ENCODE peak calls at places on chromosomes 6 and 20, in four cellular contexts. One of them, this sample, is unnamed.

GRCh38 chr6:25640871-25641270 is 11.1 kb upstream of the SCGN start:
- DNase-seq in hepatocyte: no peak
- DNase-seq in NCI-H345: no peak
- DNase-seq in H7: no peak
- DNase-seq in this sample: no peak

GRCh38 chr6:62288974-62289373 is 2.9 kb upstream of the KHDRBS2 start:
- DNase-seq in hepatocyte: no peak
- DNase-seq in H7: no peak
- DNase-seq in NCI-H345: no peak
- DNase-seq in this sample: no peak

GRCh38 chr6:12342664-12343063 is 52.5 kb downstream of the EDN1 start:
- DNase-seq in H7: no peak
- DNase-seq in hepatocyte: no peak
- DNase-seq in NCI-H345: no peak
- DNase-seq in this sample: no peak

GRCh38 chr6:71967436-71967835 is 81.1 kb downstream of the RIMS1 start:
- DNase-seq in NCI-H345: no peak
- DNase-seq in H7: no peak
- DNase-seq in hepatocyte: no peak
- DNase-seq in this sample: no peak

GRCh38 chr6:164563866-164564265 is 745.5 kb downstream of the C6orf118 start:
- DNase-seq in hepatocyte: no peak
- DNase-seq in H7: no peak
- DNase-seq in NCI-H345: no peak
- DNase-seq in this sample: no peak

GRCh38 chr6:119158057-119158848 is 79.8 kb upstream of the FAM184A start:
- DNase-seq in hepatocyte: no peak
- DNase-seq in NCI-H345: no peak
- DNase-seq in H7: no peak
- DNase-seq in this sample: peak

GRCh38 chr6:11675610-11676009 is 103.0 kb downstream of the ADTRP start:
- DNase-seq in hepatocyte: peak
- DNase-seq in H7: no peak
- DNase-seq in NCI-H345: no peak
- DNase-seq in this sample: no peak

GRCh38 chr6:119368917-119369316 is 19.4 kb upstream of the MAN1A1 start:
- DNase-seq in hepatocyte: no peak
- DNase-seq in H7: no peak
- DNase-seq in NCI-H345: no peak
- DNase-seq in this sample: peak

GRCh38 chr6:121260651-121261102 is 73.6 kb downstream of the TBC1D32 start:
- DNase-seq in NCI-H345: no peak
- DNase-seq in H7: no peak
- DNase-seq in hepatocyte: peak
- DNase-seq in this sample: peak

GRCh38 chr6:22468566-22468965 is 100.8 kb upstream of the HDGFL1 start:
- DNase-seq in H7: no peak
- DNase-seq in hepatocyte: no peak
- DNase-seq in NCI-H345: no peak
- DNase-seq in this sample: no peak

GRCh38 chr6:99241905-99242534 is 107.5 kb downstream of the FAXC start:
- DNase-seq in NCI-H345: peak
- DNase-seq in hepatocyte: peak
- DNase-seq in H7: peak
- DNase-seq in this sample: no peak

GRCh38 chr6:4282926-4283325 is 147.6 kb upstream of the ECI2 start:
- DNase-seq in hepatocyte: no peak
- DNase-seq in H7: no peak
- DNase-seq in NCI-H345: no peak
- DNase-seq in this sample: no peak

GRCh38 chr20:57657537-57658446 is 37.6 kb upstream of the ZBP1 start:
- DNase-seq in NCI-H345: no peak
- DNase-seq in hepatocyte: no peak
- DNase-seq in H7: peak
- DNase-seq in this sample: peak

GRCh38 chr6:67933278-67933677 is 701.8 kb upstream of the ADGRB3 start:
- DNase-seq in H7: peak
- DNase-seq in hepatocyte: no peak
- DNase-seq in NCI-H345: no peak
- DNase-seq in this sample: no peak

GRCh38 chr20:3797592-3798404 is 1.7 kb downstream of the CDC25B start:
- DNase-seq in hepatocyte: no peak
- DNase-seq in NCI-H345: no peak
- DNase-seq in H7: peak
- DNase-seq in this sample: peak

GRCh38 chr6:159084493-159085091 is 39.8 kb upstream of the TAGAP start:
- DNase-seq in NCI-H345: no peak
- DNase-seq in H7: no peak
- DNase-seq in hepatocyte: no peak
- DNase-seq in this sample: no peak

GRCh38 chr20:5205348-5206210 is 78.8 kb downstream of the CDS2 start:
- DNase-seq in H7: peak
- DNase-seq in hepatocyte: peak
- DNase-seq in NCI-H345: peak
- DNase-seq in this sample: peak

GRCh38 chr6:105317607-105318533 is 85.0 kb downstream of the PREP start:
- DNase-seq in H7: peak
- DNase-seq in hepatocyte: no peak
- DNase-seq in NCI-H345: peak
- DNase-seq in this sample: no peak

GRCh38 chr20:24465730-24466129 is 3.7 kb upstream of the SYNDIG1 start:
- DNase-seq in H7: no peak
- DNase-seq in hepatocyte: no peak
- DNase-seq in NCI-H345: no peak
- DNase-seq in this sample: peak

GRCh38 chr6:139650941-139651340 is 276.5 kb upstream of the CITED2 start:
- DNase-seq in hepatocyte: no peak
- DNase-seq in H7: no peak
- DNase-seq in NCI-H345: no peak
- DNase-seq in this sample: no peak

This sample was measured in right cardiac atrium.